ENCODE peak calls at places on chromosomes 7 and 10, in five cellular contexts. H is dorsolateral prefrontal cortex, S is esophagus squamous epithelium, U is substantia nigra, D is neuronal stem cell. A is an unnamed sample.

GRCh38 chr7:85000973-85001372 is 185.9 kb downstream of the SEMA3D start:
- DNase-seq in H (no peak), S (no peak), U (no peak), D (no peak), A (no peak)

GRCh38 chr10:102988404-102989314 is 70.6 kb downstream of the CNNM2 start:
- DNase-seq in H (no peak), S (no peak), U (no peak), D (no peak), A (no peak)

GRCh38 chr7:48428091-48428710 is 256.9 kb downstream of the ABCA13 start:
- DNase-seq in H (no peak), S (no peak), U (no peak), D (no peak), A (no peak)

GRCh38 chr10:12943425-12943824 is 58.1 kb downstream of the CCDC3 start:
- DNase-seq in H (no peak), S (no peak), U (no peak), D (no peak), A (no peak)

GRCh38 chr7:143499246-143499645 is 21.6 kb downstream of the TAS2R41 start:
- DNase-seq in H (no peak), S (no peak), U (no peak), D (no peak), A (no peak)

GRCh38 chr10:5573968-5574641 is 49.3 kb downstream of the CALML3 start:
- DNase-seq in H (no peak), S (no peak), U (no peak), D (no peak), A (no peak)

GRCh38 chr10:34994565-34995142 is 95.5 kb downstream of the CUL2 start:
- DNase-seq in H (no peak), S (no peak), U (peak), D (peak), A (no peak)

GRCh38 chr10:42488416-42488815 is 150.0 kb downstream of the ZNF33B start:
- DNase-seq in H (no peak), S (no peak), U (no peak), D (no peak), A (no peak)

GRCh38 chr10:128572696-128573095 is 446.5 kb upstream of the MKI67 start:
- DNase-seq in H (no peak), S (no peak), U (no peak), D (no peak), A (no peak)

GRCh38 chr10:86130737-86131475 is 235.7 kb downstream of the GRID1 start:
- DNase-seq in H (no peak), S (no peak), U (no peak), D (no peak), A (no peak)

GRCh38 chr10:97131702-97132101 is 54.1 kb downstream of the SLIT1 start:
- DNase-seq in H (peak), S (no peak), U (no peak), D (no peak), A (no peak)

GRCh38 chr7:80054356-80054755 is 80.3 kb upstream of the GNAI1 start:
- DNase-seq in H (no peak), S (no peak), U (no peak), D (no peak), A (no peak)

GRCh38 chr10:130854151-130854550 is 457.4 kb downstream of the TCERG1L start:
- DNase-seq in H (no peak), S (no peak), U (no peak), D (no peak), A (no peak)
- H3K27ac ChIP-seq in H (no peak), S (no peak), U (no peak), D (no peak), A (no peak)

DNA sequence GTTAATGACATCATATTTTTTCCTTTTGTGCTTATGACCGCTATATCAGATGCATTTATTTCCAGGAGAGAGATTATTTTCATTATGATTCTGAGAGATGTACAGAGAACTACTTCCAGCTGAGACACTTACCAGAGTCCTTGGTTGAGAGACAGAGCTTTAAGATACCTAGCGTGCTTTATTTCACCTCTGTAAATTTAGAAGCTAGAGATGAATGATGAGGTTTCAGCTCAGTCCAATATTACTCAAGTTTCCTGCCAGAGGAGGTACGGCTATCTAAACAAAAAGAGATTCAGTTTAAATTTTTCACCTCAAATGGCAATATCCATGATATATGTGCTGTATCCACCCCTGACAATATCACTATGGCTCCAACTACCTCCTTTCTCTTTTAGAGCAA is 182.6 kb upstream of the FAM3C start:
- DNase-seq in H (no peak), S (no peak), U (no peak), D (no peak), A (no peak)
- H3K27ac ChIP-seq in H (no peak), S (no peak), U (no peak), D (no peak), A (no peak)

DNA sequence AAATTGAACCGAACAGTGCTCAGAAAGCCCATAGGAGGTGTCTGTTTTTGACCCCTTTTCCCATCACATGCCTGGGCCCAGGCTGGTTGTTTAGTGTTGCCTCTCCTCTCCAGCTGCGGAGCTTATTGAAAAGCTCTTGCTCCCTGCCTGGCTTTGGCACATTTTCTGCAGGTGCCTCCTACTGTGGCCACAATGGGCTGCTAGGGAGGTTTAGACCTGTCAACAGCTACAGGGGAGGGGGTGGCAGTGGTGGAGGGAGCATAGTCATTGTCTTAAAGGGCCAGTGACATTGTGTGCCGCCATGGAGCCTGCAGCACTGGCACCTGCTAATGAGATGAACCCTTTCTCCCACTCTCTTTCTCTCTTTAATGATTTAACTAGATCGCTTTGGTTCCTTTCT is 13.2 kb upstream of the ENO4 start:
- DNase-seq in H (no peak), S (no peak), U (no peak), D (peak), A (no peak)
- H3K27ac ChIP-seq in H (no peak), S (no peak), U (no peak), D (peak), A (no peak)

GRCh38 chr7:24457215-24457549 is 116.1 kb upstream of the PALS2 start:
- DNase-seq in H (no peak), S (no peak), U (no peak), D (no peak), A (no peak)

GRCh38 chr7:24456526-24457214 is 116.6 kb upstream of the PALS2 start:
- DNase-seq in H (no peak), S (no peak), U (no peak), D (no peak), A (no peak)

GRCh38 chr7:24455813-24456525 is 117.3 kb upstream of the PALS2 start:
- DNase-seq in H (no peak), S (no peak), U (no peak), D (no peak), A (no peak)
- H3K27ac ChIP-seq in H (no peak), S (no peak), U (no peak), D (no peak), A (no peak)

DNA sequence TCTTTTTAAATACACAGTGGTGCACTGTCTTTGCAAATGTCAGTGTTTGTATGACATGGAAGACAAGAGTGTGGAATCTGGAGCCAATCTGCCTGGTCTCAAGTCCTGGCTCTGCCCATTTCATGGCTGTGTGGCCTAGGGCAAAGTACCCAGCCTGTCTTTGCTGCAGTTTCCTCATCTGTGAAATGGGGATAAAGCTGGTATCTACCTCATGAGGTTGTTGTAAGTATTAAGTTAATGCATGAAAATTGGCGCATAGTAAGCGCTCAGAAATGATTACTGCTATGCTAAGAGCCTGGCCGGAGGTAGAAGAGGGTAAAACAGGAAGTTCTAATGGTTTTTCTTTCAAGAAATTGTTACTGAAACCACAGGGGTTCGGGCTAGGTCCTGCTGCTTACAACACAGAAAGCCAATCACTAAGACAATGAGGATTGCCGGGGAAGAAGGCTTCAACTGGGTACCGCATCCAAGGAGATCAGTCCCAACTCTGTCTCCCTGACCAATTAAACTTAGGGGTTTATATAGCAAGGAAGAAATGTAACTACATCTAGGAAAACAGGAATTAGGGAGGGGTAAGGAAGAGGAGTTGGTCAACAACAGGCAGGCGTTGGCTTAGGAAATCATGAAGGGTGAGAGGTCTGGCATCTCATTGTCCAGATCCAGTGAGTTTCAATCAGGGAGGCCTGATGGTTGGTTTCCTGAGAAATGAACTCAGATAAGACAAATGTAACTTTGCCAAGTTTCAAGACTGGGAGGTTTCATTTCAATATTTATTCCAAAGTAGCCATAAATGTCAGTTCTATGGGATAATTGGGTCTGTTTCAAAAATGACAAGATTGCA is 56.9 kb downstream of the CHST3 start:
- DNase-seq in H (no peak), S (no peak), U (no peak), D (no peak), A (no peak)
- H3K27ac ChIP-seq in H (no peak), S (no peak), U (no peak), D (no peak), A (no peak)

DNA sequence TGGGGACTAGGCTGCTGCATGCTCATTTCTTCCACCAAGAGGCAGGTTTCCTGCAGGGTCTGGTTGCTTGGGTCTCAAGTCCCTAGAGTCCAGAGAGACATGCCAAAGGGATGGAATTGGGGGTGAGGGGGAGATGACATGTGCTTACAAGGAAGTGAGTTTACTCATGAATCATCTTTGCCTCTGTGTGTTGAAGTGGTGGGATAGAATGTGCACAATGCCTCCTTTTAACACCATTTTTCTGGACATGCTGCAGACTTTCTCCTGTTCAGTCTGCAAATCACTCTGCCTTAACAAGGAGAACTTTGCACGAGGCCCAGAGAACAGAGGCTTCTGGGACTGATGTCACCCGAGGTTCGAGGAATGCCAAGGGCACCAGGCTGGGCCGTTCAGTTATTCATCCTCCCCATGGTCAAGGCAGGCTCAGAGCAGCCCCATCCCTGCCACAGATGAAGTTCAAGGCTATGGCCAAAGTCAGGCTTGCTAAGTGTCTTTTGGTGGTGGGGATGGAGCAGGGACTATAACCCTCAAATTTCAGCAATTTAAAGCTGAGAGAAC is 9.5 kb upstream of the DUSP5 start:
- DNase-seq in H (no peak), S (no peak), U (no peak), D (no peak), A (no peak)
- H3K27ac ChIP-seq in H (no peak), S (no peak), U (no peak), D (no peak), A (no peak)

DNA sequence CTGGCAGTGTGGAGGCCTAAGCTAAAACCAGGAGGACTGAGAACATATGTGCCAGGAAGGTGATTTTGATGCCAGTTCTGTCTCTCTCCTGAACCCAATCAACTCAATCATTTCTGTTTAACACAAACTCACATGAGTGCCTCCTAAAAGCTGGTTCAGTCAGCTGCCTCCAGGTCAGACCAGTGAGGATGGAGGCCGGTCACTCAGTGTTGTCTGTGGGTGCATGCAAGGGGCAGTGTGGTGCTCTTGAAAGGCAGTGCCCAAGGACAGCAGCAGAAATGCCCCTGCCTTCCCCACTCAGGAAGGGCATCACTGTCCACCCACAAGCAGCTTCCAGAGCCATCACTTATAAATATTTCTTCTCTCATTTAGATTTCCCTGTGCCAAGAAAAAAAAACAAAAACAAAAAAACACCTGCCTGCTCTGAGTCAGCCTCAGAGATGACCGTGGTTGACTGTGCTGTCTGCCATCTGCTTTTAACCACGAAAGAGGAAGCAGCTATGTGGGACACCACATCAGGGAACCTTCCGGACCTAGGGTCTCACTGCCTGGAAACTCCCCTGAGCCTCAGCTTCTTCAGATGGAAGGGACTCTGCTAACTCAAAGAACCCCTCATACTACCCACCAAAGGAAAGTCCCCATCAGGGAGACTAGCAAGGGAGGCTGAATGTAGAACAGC is 39.1 kb downstream of the VOPP1 start:
- DNase-seq in H (no peak), S (no peak), U (no peak), D (no peak), A (no peak)
- H3K27ac ChIP-seq in H (no peak), S (peak), U (peak), D (no peak), A (peak)

GRCh38 chr10:50988792-50989191 is 85.5 kb upstream of the PRKG1 start:
- DNase-seq in H (no peak), S (no peak), U (no peak), D (no peak), A (no peak)

GRCh38 chr10:50992356-50992866 is 81.9 kb upstream of the PRKG1 start:
- DNase-seq in H (no peak), S (no peak), U (no peak), D (no peak), A (peak)

GRCh38 chr10:50991496-50992355 is 82.6 kb upstream of the PRKG1 start:
- DNase-seq in H (no peak), S (no peak), U (no peak), D (no peak), A (no peak)

GRCh38 chr10:50992972-50993766 is 81.1 kb upstream of the PRKG1 start:
- DNase-seq in H (no peak), S (no peak), U (no peak), D (no peak), A (peak)

DNA sequence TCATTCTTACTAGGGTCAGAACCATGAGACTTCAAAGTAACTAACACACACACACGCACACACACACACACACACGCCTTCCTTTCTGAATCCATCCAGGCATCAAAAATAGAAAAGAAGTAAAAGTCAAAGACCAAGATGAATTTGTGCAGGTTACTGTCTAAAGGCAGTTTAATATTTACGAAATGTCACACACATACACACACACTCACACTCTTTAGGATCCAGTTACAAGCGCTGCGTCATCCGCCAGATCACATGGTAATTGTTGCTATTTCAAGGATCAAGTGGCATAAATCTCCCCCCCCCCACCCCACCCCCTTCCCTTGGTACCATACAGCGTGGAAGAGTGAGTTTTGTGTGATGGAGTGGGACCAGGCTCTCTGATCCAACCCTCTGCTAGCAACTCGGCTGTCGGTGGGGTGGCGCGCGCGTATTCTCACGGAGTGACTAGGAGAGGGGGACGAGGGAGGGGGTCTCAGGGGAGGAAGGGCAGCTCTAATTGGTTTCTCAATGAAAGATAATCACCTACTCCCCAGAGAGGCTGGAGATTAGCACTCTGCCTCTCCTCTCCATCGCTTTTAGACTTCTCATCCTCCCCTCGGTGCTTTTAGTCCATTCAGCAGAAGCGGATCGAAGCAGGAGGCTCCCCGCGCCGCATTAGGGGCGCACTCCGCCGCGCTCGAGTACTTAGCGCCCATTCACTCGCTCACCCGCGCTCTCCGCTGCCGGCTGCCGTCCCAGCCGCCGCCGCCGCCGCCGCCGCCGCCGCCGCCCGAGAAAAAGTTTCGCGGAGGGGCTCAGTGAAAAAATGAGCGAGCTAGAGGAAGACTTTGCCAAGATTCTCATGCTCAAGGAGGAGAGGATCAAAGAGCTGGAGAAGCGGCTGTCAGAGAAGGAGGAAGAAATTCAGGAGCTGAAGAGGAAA is 83.5 kb upstream of the PRKG1 start:
- DNase-seq in H (no peak), S (no peak), U (no peak), D (no peak), A (peak)
- H3K27ac ChIP-seq in H (no peak), S (peak), U (no peak), D (no peak), A (peak)

GRCh38 chr7:106542550-106543220 is 118.3 kb downstream of the CCDC71L start:
- DNase-seq in H (no peak), S (no peak), U (no peak), D (peak), A (peak)
- H3K27ac ChIP-seq in H (no peak), S (peak), U (no peak), D (no peak), A (no peak)

GRCh38 chr10:7401156-7401555 is 9.7 kb downstream of the SFMBT2 start:
- DNase-seq in H (no peak), S (no peak), U (no peak), D (no peak), A (no peak)
- H3K27ac ChIP-seq in H (no peak), S (no peak), U (no peak), D (no peak), A (no peak)